ENCODE peak calls at places on chromosomes 7 and 10, in ten cellular contexts. M, R, I, T, H, K, B, N, U and J are unnamed samples.

GRCh38 chr7:13327669-13328068 is 640.2 kb downstream of the ARL4A start:
- DNase-seq in R (no peak), U (no peak), H (no peak), T (peak), K (no peak), I (no peak), M (no peak), B (no peak), N (no peak), J (no peak)

GRCh38 chr7:39702133-39702532 is 78.8 kb downstream of the RALA start:
- DNase-seq in N (no peak), M (no peak), B (no peak), K (no peak), R (no peak), U (no peak), T (no peak), H (no peak), I (no peak), J (no peak)

GRCh38 chr10:80321183-80321582 is 31.7 kb upstream of the MAT1A start:
- DNase-seq in N (no peak), R (no peak), K (no peak), B (no peak), U (no peak), T (no peak), M (no peak), H (no peak), I (no peak), J (no peak)

GRCh38 chr7:130632111-130632510 is 36.4 kb downstream of the COPG2 start:
- DNase-seq in B (peak), I (no peak), N (no peak), R (no peak), U (no peak), M (no peak), T (peak), K (no peak), H (peak), J (no peak)

GRCh38 chr7:52917982-52918578 is 117.4 kb upstream of the POM121L12 start:
- DNase-seq in H (peak), M (no peak), T (no peak), K (no peak), I (peak), R (no peak), U (no peak), N (no peak), B (no peak), J (no peak)

GRCh38 chr7:75962607-75963382 is 31.6 kb downstream of the TMEM120A start:
- DNase-seq in H (no peak), B (no peak), T (peak), R (no peak), U (no peak), N (no peak), K (no peak), I (no peak), M (no peak), J (no peak)

GRCh38 chr10:17756557-17757208 is 4.7 kb downstream of the TMEM236 start:
- DNase-seq in K (peak), H (no peak), U (no peak), M (no peak), I (no peak), T (peak), R (no peak), N (no peak), B (no peak), J (no peak)

GRCh38 chr7:51141451-51141971 is 175.1 kb downstream of the COBL start:
- DNase-seq in T (peak), N (no peak), H (peak), B (no peak), M (peak), R (no peak), U (peak), K (peak), I (peak), J (no peak)

GRCh38 chr7:105352018-105352612 is 36.6 kb downstream of the SRPK2 start:
- DNase-seq in M (no peak), T (peak), I (peak), U (peak), H (no peak), N (no peak), K (no peak), R (peak), B (peak), J (peak)

GRCh38 chr10:54985732-54986131 is 184.7 kb upstream of the PCDH15 start:
- DNase-seq in H (no peak), T (no peak), B (no peak), I (peak), M (peak), K (no peak), R (no peak), U (peak), N (no peak), J (no peak)

GRCh38 chr7:22979861-22980260 is 34.1 kb downstream of the HYCC1 start:
- DNase-seq in U (no peak), R (no peak), M (no peak), I (no peak), K (no peak), H (no peak), B (no peak), T (peak), N (no peak), J (no peak)

GRCh38 chr7:71594746-71595145 is 462.8 kb downstream of the GALNT17 start:
- DNase-seq in K (no peak), R (no peak), B (no peak), I (no peak), N (no peak), T (no peak), U (no peak), M (no peak), H (no peak), J (no peak)

GRCh38 chr10:104336829-104337526 is 1.3 kb downstream of the ITPRIP start:
- DNase-seq in T (peak), K (no peak), M (no peak), B (no peak), U (no peak), H (no peak), R (no peak), I (no peak), N (no peak), J (no peak)

GRCh38 chr10:117441812-117442443 is 66.7 kb upstream of the PDZD8 start:
- DNase-seq in T (peak), H (no peak), M (no peak), R (no peak), U (peak), N (no peak), B (peak), K (no peak), I (peak), J (no peak)

GRCh38 chr7:17661982-17662585 is 278.2 kb downstream of the SNX13 start:
- DNase-seq in U (no peak), B (no peak), M (no peak), I (peak), R (no peak), N (no peak), H (no peak), T (peak), K (no peak), J (no peak)

GRCh38 chr7:100889761-100890639 is 485 bp upstream of the UFSP1 start:
- DNase-seq in K (peak), M (peak), B (peak), R (peak), I (peak), U (peak), H (no peak), N (peak), T (peak), J (peak)

GRCh38 chr7:16817536-16817935 is 12.7 kb upstream of the AGR2 start:
- DNase-seq in T (peak), H (no peak), N (no peak), U (no peak), M (peak), K (no peak), I (peak), R (no peak), B (peak), J (no peak)

GRCh38 chr10:35194906-35195305 is 68.3 kb downstream of the CREM start:
- DNase-seq in K (no peak), H (peak), R (peak), M (no peak), N (no peak), B (no peak), U (no peak), T (peak), I (peak), J (no peak)

GRCh38 chr7:156614434-156615264 is 25.9 kb upstream of the RNF32 start:
- DNase-seq in K (no peak), I (no peak), N (no peak), R (no peak), T (no peak), M (no peak), U (peak), H (no peak), B (no peak), J (no peak)

GRCh38 chr10:98269435-98269912 is 1.5 kb upstream of the LOXL4 start:
- DNase-seq in T (peak), U (no peak), M (no peak), K (peak), H (no peak), B (peak), I (no peak), N (no peak), R (no peak), J (no peak)

GRCh38 chr10:84783386-84783785 is 455.0 kb downstream of the CCSER2 start:
- DNase-seq in R (no peak), B (peak), M (peak), H (peak), I (peak), N (no peak), K (peak), U (peak), T (peak), J (no peak)

GRCh38 chr10:34766256-34766580 is 48.9 kb downstream of the PARD3 start:
- DNase-seq in N (no peak), U (no peak), M (peak), H (no peak), R (no peak), B (no peak), I (no peak), T (no peak), K (no peak), J (no peak)

GRCh38 chr7:117154721-117155120 is 168.1 kb downstream of the WNT2 start:
- DNase-seq in T (no peak), N (no peak), K (no peak), R (no peak), B (no peak), U (no peak), M (no peak), I (no peak), H (no peak), J (no peak)

GRCh38 chr10:49254556-49255318 is 44.2 kb upstream of the C10orf71 start:
- DNase-seq in U (no peak), H (no peak), T (no peak), R (no peak), B (no peak), I (no peak), N (no peak), M (no peak), K (no peak), J (no peak)

GRCh38 chr7:28078036-28078901 is 102.3 kb downstream of the JAZF1 start:
- DNase-seq in M (peak), H (no peak), I (peak), T (peak), N (peak), U (peak), R (peak), K (peak), B (no peak), J (no peak)

GRCh38 chr10:31745612-31746376 is 182.8 kb downstream of the ARHGAP12 start:
- DNase-seq in N (no peak), I (peak), R (no peak), B (peak), K (no peak), M (no peak), T (peak), H (peak), U (no peak), J (no peak)

GRCh38 chr7:157299613-157300405 is 37.0 kb upstream of the DNAJB6 start:
- DNase-seq in K (peak), T (peak), I (no peak), M (no peak), R (no peak), H (no peak), B (peak), N (no peak), U (no peak), J (no peak)